ENCODE peak calls at places on chromosomes 6 and 20, in four cellular contexts. G is HepG2, N is WTC11, I is K562. D is an unnamed sample.

GRCh38 chr6:82711105-82711829 is 347.6 kb downstream of the TPBG start:
- DNase-seq in G (no peak), N (no peak), I (no peak), D (no peak)

GRCh38 chr6:137000825-137001224 is 43.9 kb downstream of the IL20RA start:
- DNase-seq in G (no peak), N (no peak), I (no peak), D (no peak)

GRCh38 chr6:108002365-108003221 is 44.6 kb upstream of the SEC63 start:
- DNase-seq in G (peak), N (no peak), I (no peak), D (peak)

GRCh38 chr6:143872211-143872610 is 7.9 kb downstream of the ZC2HC1B start:
- DNase-seq in G (no peak), N (no peak), I (no peak), D (no peak)

GRCh38 chr20:49982346-49983122 is at the start of gene SNAI1:
- DNase-seq in G (peak), N (peak), I (peak), D (peak)

GRCh38 chr6:164962805-164963204 is 346.6 kb downstream of the C6orf118 start:
- DNase-seq in G (no peak), N (no peak), I (no peak), D (no peak)

GRCh38 chr20:61933951-61934715 is 131.5 kb downstream of the TAF4 start:
- DNase-seq in G (no peak), N (peak), I (no peak), D (no peak)

GRCh38 chr6:130997061-130997753 is 65.8 kb downstream of the EPB41L2 start:
- DNase-seq in G (no peak), N (no peak), I (no peak), D (no peak)

GRCh38 chr6:2767327-2767985 is 2.3 kb downstream of the WRNIP1 start:
- DNase-seq in G (no peak), N (no peak), I (no peak), D (no peak)

GRCh38 chr6:112021911-112022310 is 32.0 kb upstream of the CCN6 start:
- DNase-seq in G (no peak), N (no peak), I (no peak), D (no peak)

GRCh38 chr20:48808382-48809034 is 19.3 kb downstream of the PREX1 start:
- DNase-seq in G (no peak), N (no peak), I (no peak), D (no peak)

GRCh38 chr6:89321571-89321970 is 6.5 kb upstream of the GABRR2 start:
- DNase-seq in G (peak), N (no peak), I (peak), D (no peak)

GRCh38 chr20:33431797-33432381 is 11.7 kb downstream of the SNTA1 start:
- DNase-seq in G (peak), N (no peak), I (no peak), D (no peak)

GRCh38 chr20:41245086-41245707 is 72.3 kb downstream of the ZHX3 start:
- DNase-seq in G (peak), N (peak), I (no peak), D (no peak)
- TF ChIP-seq ELF4 in G (no peak), N (no peak), I (no peak), D (no peak)

GRCh38 chr6:48985025-48985424 is 478.0 kb downstream of the MMUT start:
- DNase-seq in G (no peak), N (no peak), I (no peak), D (no peak)
- TF ChIP-seq ELF4 in G (no peak), N (no peak), I (no peak), D (no peak)

DNA sequence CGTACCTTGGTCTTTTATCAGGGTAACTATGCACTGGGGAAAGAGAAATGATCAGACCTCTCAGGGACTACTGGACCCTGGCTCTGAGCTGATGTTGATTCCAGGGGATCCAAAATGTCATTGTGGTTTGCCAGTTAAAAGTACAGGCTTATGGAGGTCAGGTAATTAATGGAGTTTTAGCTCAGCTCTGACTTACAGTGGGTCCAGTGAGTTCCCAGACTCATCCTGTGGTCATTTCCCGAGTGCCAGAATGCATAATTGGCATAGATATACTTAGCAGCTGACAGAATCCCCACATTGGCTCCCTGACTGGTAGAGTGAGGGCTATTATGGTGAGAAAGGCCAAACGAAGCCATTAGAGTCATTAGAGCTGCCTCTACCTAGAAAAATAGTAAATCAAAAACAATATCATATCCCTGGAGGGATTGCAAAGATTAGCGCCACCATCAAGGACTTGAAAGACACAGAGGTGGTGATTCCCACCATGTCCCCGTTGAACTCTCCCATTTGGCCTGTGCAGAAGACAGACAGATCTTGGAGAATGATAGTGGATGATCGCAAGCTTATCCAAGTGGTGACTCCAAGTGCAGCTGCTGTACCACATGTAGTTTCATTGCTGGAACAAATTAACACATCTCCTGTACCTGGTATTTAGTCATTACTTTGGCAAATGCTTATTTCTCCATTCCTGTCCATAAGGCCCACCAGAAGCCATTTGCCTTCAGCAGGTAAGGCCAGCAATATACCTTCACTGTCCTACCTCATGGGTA is 152.4 kb downstream of the THBS2 start:
- DNase-seq in G (no peak), N (no peak), I (no peak), D (no peak)
- TF ChIP-seq ELF4 in G (no peak), N (no peak), I (no peak), D (no peak)

DNA sequence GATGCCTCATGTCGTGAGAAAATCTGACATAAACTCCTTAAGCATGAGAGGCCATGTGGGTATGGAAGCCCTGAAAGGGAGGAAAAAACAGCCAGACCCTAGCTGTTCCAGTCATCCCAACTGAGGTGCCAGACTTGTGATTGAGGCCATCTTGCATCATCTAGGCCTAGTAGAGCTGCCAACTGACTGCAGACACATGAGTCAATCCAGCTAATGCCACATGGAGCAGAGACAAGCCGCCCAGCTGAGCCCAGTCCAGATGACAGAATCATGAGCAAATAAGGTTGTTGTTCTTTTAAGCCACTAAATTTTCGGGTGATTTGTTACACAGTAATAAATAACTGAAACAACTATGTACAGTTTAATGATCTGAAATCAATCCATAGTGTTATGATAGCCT is 680.9 kb downstream of the MAFB start:
- DNase-seq in G (no peak), N (no peak), I (no peak), D (no peak)
- TF ChIP-seq ELF4 in G (no peak), N (no peak), I (no peak), D (no peak)

GRCh38 chr6:148431413-148431812 is 88.8 kb downstream of the SASH1 start:
- DNase-seq in G (no peak), N (no peak), I (no peak), D (no peak)
- TF ChIP-seq ELF4 in G (no peak), N (no peak), I (no peak), D (no peak)

GRCh38 chr6:133553652-133554051 is 312.5 kb downstream of the EYA4 start:
- DNase-seq in G (peak), N (peak), I (peak), D (peak)

GRCh38 chr6:133549252-133549925 is 308.2 kb downstream of the EYA4 start:
- DNase-seq in G (no peak), N (no peak), I (no peak), D (no peak)

GRCh38 chr6:133551436-133551835 is 310.3 kb downstream of the EYA4 start:
- DNase-seq in G (no peak), N (no peak), I (no peak), D (no peak)

GRCh38 chr6:133550026-133550425 is 308.9 kb downstream of the EYA4 start:
- DNase-seq in G (no peak), N (no peak), I (no peak), D (no peak)

DNA sequence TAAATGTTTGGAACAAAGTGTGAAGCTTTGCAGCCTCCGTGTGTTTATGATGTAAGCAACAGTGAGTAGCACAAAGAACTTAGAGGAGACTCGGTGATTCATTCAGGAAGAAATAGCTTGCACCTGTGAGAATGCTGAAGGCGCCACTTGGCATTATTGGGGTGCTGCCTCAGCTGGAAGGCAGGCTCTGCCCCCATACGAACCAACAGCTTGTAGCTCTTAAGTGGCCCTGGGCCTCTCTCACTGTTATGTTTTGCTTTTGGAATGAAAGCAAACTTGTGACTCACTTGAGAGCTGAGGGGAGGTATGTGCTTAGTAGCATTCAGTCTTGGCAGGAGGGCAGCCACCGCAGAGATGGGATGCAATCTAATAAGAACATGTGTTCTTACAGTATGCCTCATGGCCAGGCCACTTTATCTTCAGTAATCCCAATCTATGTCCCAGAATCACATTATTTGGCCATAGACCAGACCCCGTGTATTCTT is 310.7 kb downstream of the EYA4 start:
- DNase-seq in G (no peak), N (no peak), I (no peak), D (no peak)
- TF ChIP-seq ELF4 in G (no peak), N (no peak), I (no peak), D (no peak)

DNA sequence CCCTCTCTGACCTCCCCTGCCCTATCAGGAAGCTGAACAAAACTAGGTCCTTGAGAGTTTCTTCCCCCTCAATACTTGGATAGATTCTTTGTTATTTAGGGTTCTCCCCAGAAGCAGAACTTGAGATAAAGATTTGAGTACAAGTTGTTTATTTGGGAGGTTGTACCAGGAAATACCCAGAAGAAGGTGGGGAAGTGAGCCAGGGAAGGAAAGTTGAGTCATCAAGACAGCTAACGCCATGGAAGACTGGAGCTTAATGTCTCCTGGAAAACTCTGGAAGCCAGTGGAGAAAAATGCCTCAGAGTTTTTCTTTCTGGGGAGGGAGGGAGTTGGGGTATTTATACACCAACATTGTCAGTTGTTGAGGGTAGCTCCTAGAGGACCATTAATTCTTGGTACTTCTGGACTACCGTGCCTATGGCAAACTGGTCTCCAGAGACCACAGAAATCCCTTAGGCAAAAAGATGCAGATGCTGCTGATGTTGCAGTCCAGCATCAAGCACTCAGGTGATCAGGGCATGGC is 102.6 kb upstream of the ZFP64 start:
- DNase-seq in G (no peak), N (no peak), I (no peak), D (no peak)
- TF ChIP-seq ELF4 in G (no peak), N (no peak), I (no peak), D (no peak)

GRCh38 chr6:50826803-50827202 is 8.1 kb downstream of the TFAP2B start:
- DNase-seq in G (no peak), N (no peak), I (no peak), D (no peak)
- TF ChIP-seq ELF4 in G (no peak), N (no peak), I (no peak), D (no peak)

DNA sequence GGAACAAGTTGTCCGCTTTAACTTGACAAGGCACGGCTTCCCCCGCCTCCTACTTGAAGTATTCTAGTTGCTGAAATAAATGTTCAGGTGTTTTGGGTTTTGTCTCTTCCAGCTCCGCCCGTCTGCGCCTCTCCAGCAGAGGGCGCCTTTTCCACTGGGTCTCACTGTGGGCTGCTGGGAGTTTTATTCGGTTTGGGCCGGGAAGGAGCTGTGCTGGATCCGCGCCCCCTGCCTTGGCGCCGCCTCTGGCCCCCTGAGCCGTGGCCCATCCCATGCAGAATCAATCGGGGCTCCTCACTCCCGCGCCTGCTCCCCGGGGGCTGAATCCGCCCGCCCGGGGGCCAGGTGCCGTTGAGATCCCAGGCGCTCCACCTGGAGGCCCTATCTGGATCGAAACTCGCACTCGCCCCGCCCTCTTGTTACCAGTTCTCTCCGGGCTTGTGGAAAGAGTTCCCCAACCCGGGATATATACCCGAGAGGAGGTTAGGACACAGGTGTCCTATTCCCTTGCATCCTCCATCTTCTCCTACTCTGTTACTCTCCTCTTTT is 51.0 kb upstream of the TCF21 start:
- DNase-seq in G (peak), N (peak), I (peak), D (peak)
- TF ChIP-seq ELF4 in G (no peak), N (no peak), I (no peak), D (no peak)

GRCh38 chr6:157089851-157090250 is 233.5 kb downstream of the TMEM242 start:
- DNase-seq in G (no peak), N (peak), I (no peak), D (no peak)

GRCh38 chr6:157090736-157091135 is 232.6 kb downstream of the TMEM242 start:
- DNase-seq in G (no peak), N (peak), I (no peak), D (no peak)

GRCh38 chr6:157088841-157089240 is 234.5 kb downstream of the TMEM242 start:
- DNase-seq in G (no peak), N (no peak), I (no peak), D (no peak)

GRCh38 chr6:157087974-157088373 is 235.3 kb downstream of the TMEM242 start:
- DNase-seq in G (no peak), N (no peak), I (no peak), D (no peak)

DNA sequence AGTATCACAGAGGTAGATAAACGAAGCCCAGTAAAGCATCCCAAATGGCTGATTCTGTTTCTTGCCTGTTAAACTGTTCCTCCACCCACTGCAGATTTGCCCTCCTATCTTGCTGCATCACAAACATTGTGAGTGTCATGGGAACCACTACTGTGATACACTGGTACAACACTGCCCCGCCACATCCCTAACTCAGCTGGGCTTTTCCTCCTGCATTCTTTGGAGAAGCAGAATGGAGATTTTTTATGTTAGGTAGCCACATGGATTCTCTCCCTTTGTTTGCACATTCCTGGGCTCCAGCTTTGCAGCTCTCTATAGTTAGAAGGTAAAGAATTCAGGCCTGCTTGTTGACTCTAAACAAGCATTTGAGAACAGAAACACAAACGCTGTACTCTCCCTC is 234.1 kb downstream of the TMEM242 start:
- DNase-seq in G (peak), N (peak), I (no peak), D (peak)
- TF ChIP-seq ELF4 in G (no peak), N (no peak), I (no peak), D (no peak)

D was measured in HEK293T.